ENCODE peak calls at places on chromosome 17, in six cellular contexts. L, A, H, Q, O and K are unnamed samples.

GRCh38 chr17:73533127-73533526 is 111.1 kb downstream of the SDK2 start:
- DNase-seq in L (no peak), A (peak; percentile 89), H (no peak), Q (no peak), O (no peak), K (no peak)

GRCh38 chr17:18291718-18292540 is 22.9 kb downstream of the TOP3A start:
- DNase-seq in L (no peak), A (no peak), H (peak; percentile 64), Q (no peak), O (no peak), K (peak; percentile 15)

GRCh38 chr17:3588104-3588503 is 21.1 kb downstream of the TRPV1 start:
- DNase-seq in L (no peak), A (no peak), H (peak; percentile 52), Q (no peak), O (no peak), K (peak; percentile 43)

GRCh38 chr17:51050291-51051033 is 70.2 kb downstream of the SPAG9 start:
- DNase-seq in L (no peak), A (no peak), H (no peak), Q (no peak), O (no peak), K (no peak)

GRCh38 chr17:13759936-13760335 is 158.2 kb upstream of the HS3ST3A1 start:
- DNase-seq in L (no peak), A (no peak), H (no peak), Q (no peak), O (no peak), K (no peak)

GRCh38 chr17:54063639-54064038 is 240.9 kb downstream of the KIF2B start:
- DNase-seq in L (no peak), A (no peak), H (no peak), Q (no peak), O (no peak), K (no peak)

GRCh38 chr17:72411124-72411563 is 290.3 kb downstream of the SOX9 start:
- DNase-seq in L (no peak), A (no peak), H (no peak), Q (no peak), O (no peak), K (no peak)

GRCh38 chr17:36703860-36704266 is 102.5 kb downstream of the MRM1 start:
- DNase-seq in L (no peak), A (peak; percentile 39), H (peak; percentile 69), Q (peak; percentile 58), O (no peak), K (no peak)

GRCh38 chr17:72121164-72122001 is 563 bp downstream of the SOX9 start:
- DNase-seq in L (no peak), A (peak; percentile 36), H (no peak), Q (peak; percentile 61), O (peak; percentile 56), K (peak; percentile 84)

GRCh38 chr17:77434136-77435114 is 293.7 kb downstream of the SEC14L1 start:
- DNase-seq in L (no peak), A (no peak), H (no peak), Q (no peak), O (no peak), K (no peak)

GRCh38 chr17:81429813-81430510 is 34.7 kb downstream of the BAHCC1 start:
- DNase-seq in L (no peak), A (peak; percentile 44), H (no peak), Q (no peak), O (no peak), K (no peak)

GRCh38 chr17:36149296-36149820 is 27.1 kb downstream of the TBC1D3B start:
- DNase-seq in L (no peak), A (peak; percentile 21), H (peak; percentile 87), Q (no peak), O (no peak), K (no peak)

GRCh38 chr17:29977836-29978235 is 36.4 kb downstream of the EFCAB5 start:
- DNase-seq in L (no peak), A (no peak), H (no peak), Q (no peak), O (no peak), K (no peak)

DNA sequence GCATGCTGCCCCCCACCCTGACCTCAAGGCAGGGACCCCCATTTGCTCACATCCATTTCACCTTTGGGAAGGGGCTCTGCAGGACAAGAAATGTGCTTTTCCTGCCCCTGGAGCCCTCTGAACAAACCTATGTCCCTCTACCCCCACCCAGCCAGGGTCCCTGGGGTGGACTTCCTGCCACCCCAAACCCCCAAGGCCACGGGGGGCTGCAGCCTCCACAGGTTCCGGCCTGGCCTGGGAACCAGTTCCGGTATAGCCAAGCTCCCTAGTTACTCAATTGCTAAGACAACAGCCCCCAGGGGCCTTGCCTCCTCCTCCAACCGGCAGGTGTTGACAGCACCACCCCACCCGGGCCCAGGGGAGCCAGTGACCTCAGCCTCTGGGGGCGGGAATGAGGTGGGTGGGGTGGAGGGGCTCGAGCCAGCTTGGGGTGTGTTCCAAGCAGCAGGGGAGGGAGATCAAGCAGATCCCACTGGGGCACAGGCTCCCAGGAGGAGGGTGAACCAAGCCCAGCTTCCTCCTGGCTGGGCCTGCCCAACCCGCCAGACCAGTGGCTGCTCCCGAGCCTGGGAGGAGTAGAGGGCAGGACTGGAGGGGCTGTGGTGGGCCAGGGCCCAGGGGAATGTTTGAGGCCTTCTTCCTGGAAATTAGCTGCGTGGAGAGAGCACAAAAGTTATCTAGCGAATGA is 6.6 kb downstream of the PNMT start:
- DNase-seq in L (no peak), A (peak; percentile 43), H (peak; percentile 85), Q (no peak), O (peak; percentile 45), K (peak; percentile 95)
- H3K27ac ChIP-seq in L (peak overlapping the region; percentile 73), A (peak overlapping the region; percentile 92), H (peak overlapping the region; percentile 2), Q (peak overlapping the region; percentile 60), O (no peak overlapping the region), K (peak overlapping the region; percentile 84)

GRCh38 chr17:69363488-69364210 is 36.7 kb upstream of the ABCA5 start:
- DNase-seq in L (no peak), A (no peak), H (no peak), Q (no peak), O (no peak), K (no peak)
- H3K4me3 ChIP-seq in L (no peak overlapping the region), A (no peak overlapping the region), H (no peak overlapping the region), Q (no peak overlapping the region), O (no peak overlapping the region), K (no peak overlapping the region)

GRCh38 chr17:40094874-40095273 is 5.5 kb downstream of the NR1D1 start:
- DNase-seq in L (no peak), A (no peak), H (peak; percentile 77), Q (no peak), O (no peak), K (peak; percentile 79)
- H3K27ac ChIP-seq in L (peak overlapping the region; percentile 63), A (peak overlapping the region; percentile 100), H (no peak overlapping the region), Q (peak overlapping the region; percentile 95), O (no peak overlapping the region), K (peak overlapping the region; percentile 99)

GRCh38 chr17:6712854-6713129 is 377 bp downstream of the SLC13A5 start:
- DNase-seq in L (no peak), A (no peak), H (no peak), Q (no peak), O (no peak), K (no peak)
- H3K4me3 ChIP-seq in L (peak overlapping the region; percentile 46), A (peak overlapping the region; percentile 58), H (no peak overlapping the region), Q (peak overlapping the region; percentile 33), O (peak overlapping the region; percentile 58), K (no peak overlapping the region)